ENCODE peak calls at places on chromosomes 12 and 14, in eight cellular contexts. P, C, W, R, E, U, I and Y are unnamed samples.

GRCh38 chr12:76020281-76020680 is 11.3 kb downstream of the PHLDA1 start:
- DNase-seq in P (peak; percentile 14), C (peak; percentile 81), W (no peak), R (peak; percentile 84), E (no peak), U (no peak), I (no peak), Y (peak; percentile 49)

GRCh38 chr14:56351861-56352260 is 227.7 kb upstream of the TMEM260 start:
- DNase-seq in P (no peak), C (no peak), W (no peak), R (peak; percentile 4), E (no peak), U (no peak), I (no peak), Y (no peak)

GRCh38 chr12:122116707-122117535 is 38.4 kb downstream of the MLXIP start:
- DNase-seq in P (no peak), C (no peak), W (peak; percentile 13), R (peak; percentile 42), E (no peak), U (no peak), I (peak; percentile 70), Y (peak; percentile 76)

GRCh38 chr12:56206373-56207166 is 15.2 kb downstream of the RNF41 start:
- DNase-seq in P (peak; percentile 53), C (no peak), W (peak; percentile 57), R (peak; percentile 74), E (peak; percentile 56), U (peak; percentile 38), I (peak; percentile 77), Y (peak; percentile 65)

GRCh38 chr12:76698316-76698715 is 65.6 kb upstream of the ZDHHC17 start:
- DNase-seq in P (no peak), C (no peak), W (no peak), R (no peak), E (no peak), U (no peak), I (no peak), Y (no peak)

GRCh38 chr12:2739832-2740641 is 54.7 kb upstream of the FKBP4 start:
- DNase-seq in P (peak; percentile 10), C (no peak), W (no peak), R (peak; percentile 44), E (peak; percentile 32), U (no peak), I (peak; percentile 24), Y (peak; percentile 19)

GRCh38 chr14:75279739-75280447 is 1.3 kb downstream of the FOS start:
- DNase-seq in P (no peak), C (no peak), W (no peak), R (no peak), E (no peak), U (peak; percentile 56), I (peak; percentile 46), Y (peak; percentile 64)

GRCh38 chr12:92149563-92149962 is 3.9 kb upstream of the BTG1 start:
- DNase-seq in P (no peak), C (no peak), W (no peak), R (no peak), E (no peak), U (no peak), I (no peak), Y (no peak)

GRCh38 chr14:79017561-79017960 is 847.4 kb downstream of the NRXN3 start:
- DNase-seq in P (no peak), C (no peak), W (no peak), R (no peak), E (no peak), U (no peak), I (no peak), Y (no peak)

GRCh38 chr12:96187675-96188355 is 6.4 kb upstream of the ELK3 start:
- DNase-seq in P (no peak), C (no peak), W (no peak), R (no peak), E (no peak), U (no peak), I (no peak), Y (no peak)

GRCh38 chr12:42145552-42146215 is 1.0 kb upstream of the GXYLT1 start:
- DNase-seq in P (no peak), C (no peak), W (no peak), R (peak; percentile 72), E (no peak), U (no peak), I (no peak), Y (peak; percentile 11)

GRCh38 chr12:124694250-124694649 is 126.8 kb upstream of the NCOR2 start:
- DNase-seq in P (no peak), C (no peak), W (no peak), R (no peak), E (no peak), U (no peak), I (no peak), Y (no peak)

GRCh38 chr14:67943947-67944346 is 124.4 kb downstream of the RAD51B start:
- DNase-seq in P (peak; percentile 88), C (peak; percentile 71), W (peak; percentile 78), R (peak; percentile 92), E (peak; percentile 73), U (peak; percentile 65), I (peak; percentile 92), Y (peak; percentile 75)

GRCh38 chr12:53221203-53222076 is 10.6 kb downstream of the RARG start:
- DNase-seq in P (peak; percentile 77), C (no peak), W (peak; percentile 55), R (peak; percentile 75), E (peak; percentile 77), U (peak; percentile 82), I (peak; percentile 64), Y (peak; percentile 82)

GRCh38 chr12:113894717-113895116 is 71.4 kb downstream of the RBM19 start:
- DNase-seq in P (no peak), C (no peak), W (no peak), R (no peak), E (no peak), U (no peak), I (no peak), Y (no peak)

GRCh38 chr12:75699251-75699650 is 187.8 kb upstream of the KRR1 start:
- DNase-seq in P (no peak), C (no peak), W (no peak), R (no peak), E (no peak), U (no peak), I (no peak), Y (no peak)

GRCh38 chr12:116303929-116304328 is 26.4 kb upstream of the MED13L start:
- DNase-seq in P (no peak), C (no peak), W (peak; percentile 52), R (no peak), E (no peak), U (peak; percentile 41), I (no peak), Y (no peak)

GRCh38 chr14:22263961-22264360 is 325.1 kb downstream of the DAD1 start:
- DNase-seq in P (no peak), C (no peak), W (no peak), R (no peak), E (no peak), U (no peak), I (no peak), Y (no peak)

GRCh38 chr14:22266683-22267082 is 322.3 kb downstream of the DAD1 start:
- DNase-seq in P (no peak), C (no peak), W (no peak), R (no peak), E (no peak), U (no peak), I (no peak), Y (no peak)

GRCh38 chr14:22264759-22265158 is 324.3 kb downstream of the DAD1 start:
- DNase-seq in P (no peak), C (no peak), W (no peak), R (no peak), E (no peak), U (no peak), I (no peak), Y (no peak)

GRCh38 chr14:22266141-22266442 is 322.9 kb downstream of the DAD1 start:
- DNase-seq in P (no peak), C (no peak), W (no peak), R (no peak), E (no peak), U (no peak), I (no peak), Y (no peak)

GRCh38 chr14:22265319-22266140 is 323.5 kb downstream of the DAD1 start:
- DNase-seq in P (no peak), C (no peak), W (no peak), R (no peak), E (no peak), U (no peak), I (no peak), Y (no peak)
- TF ChIP-seq CTCF in P (no peak), C (peak; percentile 23), W (no peak), R (no peak), E (no peak), U (no peak), I (no peak), Y (no peak)

GRCh38 chr12:132170637-132171292 is 26.5 kb downstream of the NOC4L start:
- DNase-seq in P (no peak), C (no peak), W (no peak), R (no peak), E (no peak), U (no peak), I (no peak), Y (no peak)
- H3K4me1 ChIP-seq in P (peaks cover 6% of the 10 kb centered on the region), C (no peaks in the 10 kb centered on the region), W (no peaks in the 10 kb centered on the region), R (no peaks in the 10 kb centered on the region), E (no peaks in the 10 kb centered on the region), U (no peaks in the 10 kb centered on the region), I (no peaks in the 10 kb centered on the region), Y (no peaks in the 10 kb centered on the region)

GRCh38 chr14:34913619-34914018 is 38.5 kb upstream of the BAZ1A start:
- DNase-seq in P (no peak), C (no peak), W (no peak), R (no peak), E (no peak), U (no peak), I (no peak), Y (no peak)

GRCh38 chr14:34912966-34913365 is 37.8 kb upstream of the BAZ1A start:
- DNase-seq in P (no peak), C (no peak), W (no peak), R (no peak), E (no peak), U (no peak), I (no peak), Y (no peak)

GRCh38 chr14:34911209-34912150 is 36.3 kb upstream of the BAZ1A start:
- DNase-seq in P (no peak), C (no peak), W (no peak), R (no peak), E (no peak), U (no peak), I (peak; percentile 32), Y (no peak)

GRCh38 chr14:34906287-34906686 is 31.1 kb upstream of the BAZ1A start:
- DNase-seq in P (peak; percentile 24), C (no peak), W (no peak), R (no peak), E (no peak), U (no peak), I (no peak), Y (no peak)

GRCh38 chr14:34912182-34912581 is 37.0 kb upstream of the BAZ1A start:
- DNase-seq in P (no peak), C (no peak), W (no peak), R (peak; percentile 33), E (peak; percentile 34), U (no peak), I (no peak), Y (no peak)
- TF ChIP-seq CTCF in P (no peak), C (no peak), W (no peak), R (peak; percentile 32), E (peak; percentile 48), U (no peak), I (no peak), Y (no peak)

DNA sequence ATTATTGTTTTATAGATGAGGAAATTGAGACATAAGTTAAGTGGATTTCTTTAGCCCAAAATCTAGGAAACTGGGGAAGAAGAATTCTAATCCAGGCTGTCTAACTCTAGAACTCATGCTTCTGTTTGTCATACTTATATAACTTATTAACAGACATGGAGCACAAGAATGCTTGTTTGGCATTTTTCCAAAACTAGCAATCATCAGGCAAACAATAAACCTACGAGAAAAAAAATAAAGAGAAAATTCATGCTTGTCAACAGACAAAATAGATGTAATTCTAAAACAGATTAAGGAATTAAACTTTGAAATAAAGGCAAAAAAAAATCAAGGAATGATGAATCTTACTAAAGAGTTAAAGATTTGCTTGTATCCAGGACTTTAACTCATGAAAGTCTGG is 103.1 kb downstream of the METTL25 start:
- DNase-seq in P (no peak), C (no peak), W (no peak), R (peak; percentile 36), E (peak; percentile 13), U (no peak), I (no peak), Y (no peak)
- H3K4me1 ChIP-seq in P (no peaks in the 10 kb centered on the region), C (no peaks in the 10 kb centered on the region), W (no peaks in the 10 kb centered on the region), R (peaks cover 12% of the 10 kb centered on the region), E (no peaks in the 10 kb centered on the region), U (no peaks in the 10 kb centered on the region), I (no peaks in the 10 kb centered on the region), Y (no peaks in the 10 kb centered on the region)